ENCODE peak calls at places on chromosomes 16 and 17, in ten cellular contexts. D, V, U, K, B, Q, Y, E, H and Z are unnamed samples.

GRCh38 chr17:10772425-10773380 is 31.2 kb downstream of the TMEM238L start:
- DNase-seq in K (peak), Q (peak), H (no peak), U (no peak), V (peak), E (peak), D (peak), B (no peak), Y (no peak), Z (peak)

GRCh38 chr17:82636626-82637598 is 11.3 kb downstream of the WDR45B start:
- DNase-seq in B (no peak), K (no peak), U (no peak), Y (no peak), E (no peak), D (peak), H (no peak), Q (no peak), V (no peak), Z (no peak)

GRCh38 chr17:29709861-29710849 is 87.4 kb upstream of the CORO6 start:
- DNase-seq in Q (no peak), D (no peak), V (no peak), U (no peak), E (peak), K (no peak), Y (no peak), H (no peak), B (no peak), Z (no peak)

GRCh38 chr16:79528281-79528680 is 72.3 kb downstream of the MAF start:
- DNase-seq in D (no peak), Y (no peak), E (no peak), V (no peak), B (no peak), H (no peak), K (no peak), U (no peak), Q (no peak), Z (no peak)

GRCh38 chr17:17931159-17931558 is 41.0 kb downstream of the TOM1L2 start:
- DNase-seq in E (no peak), B (no peak), Q (no peak), Y (no peak), H (no peak), K (no peak), V (no peak), U (no peak), D (no peak), Z (no peak)

GRCh38 chr17:61411944-61412859 is 12.6 kb downstream of the TBX2 start:
- DNase-seq in V (peak), Y (peak), Q (peak), H (no peak), D (peak), E (peak), B (peak), U (peak), K (peak), Z (peak)

GRCh38 chr17:74528491-74529199 is 2.6 kb downstream of the CD300LB start:
- DNase-seq in B (no peak), V (no peak), Y (peak), H (no peak), K (peak), E (no peak), D (no peak), U (no peak), Q (no peak), Z (no peak)

GRCh38 chr17:17824119-17824779 is 12.5 kb downstream of the SREBF1 start:
- DNase-seq in D (no peak), V (no peak), H (no peak), U (no peak), E (no peak), Y (no peak), Q (peak), B (no peak), K (no peak), Z (no peak)

GRCh38 chr16:20833081-20833480 is 26.8 kb downstream of the REXO5 start:
- DNase-seq in U (no peak), H (no peak), E (no peak), K (no peak), V (no peak), D (no peak), Y (no peak), Q (no peak), B (no peak), Z (no peak)

GRCh38 chr16:23501291-23501690 is 9.0 kb downstream of the GGA2 start:
- DNase-seq in B (no peak), Y (no peak), Q (no peak), H (no peak), K (no peak), V (no peak), D (no peak), U (no peak), E (no peak), Z (no peak)

GRCh38 chr17:66491213-66491612 is 188.8 kb downstream of the PRKCA start:
- DNase-seq in U (no peak), B (no peak), Y (no peak), Q (no peak), V (no peak), H (no peak), D (no peak), K (no peak), E (no peak), Z (no peak)

GRCh38 chr16:69707920-69708683 is 18.3 kb downstream of the NQO1 start:
- DNase-seq in K (no peak), H (no peak), D (no peak), B (no peak), V (no peak), E (no peak), U (no peak), Y (no peak), Q (no peak), Z (no peak)

GRCh38 chr17:6507535-6507934 is 48.8 kb downstream of the PITPNM3 start:
- DNase-seq in U (no peak), V (no peak), Y (no peak), B (peak), K (peak), D (no peak), Q (no peak), H (no peak), E (peak), Z (no peak)

GRCh38 chr16:30585022-30585399 is 486 bp downstream of the ZNF785 start:
- DNase-seq in K (peak), U (no peak), D (no peak), Y (no peak), Q (peak), H (no peak), V (no peak), E (no peak), B (no peak), Z (no peak)

GRCh38 chr16:85062728-85063336 is 35.2 kb downstream of the KIAA0513 start:
- DNase-seq in K (no peak), Y (no peak), U (no peak), H (no peak), D (no peak), V (no peak), E (no peak), Q (no peak), B (no peak), Z (no peak)

GRCh38 chr16:74297296-74297665 is 667 bp downstream of the PSMD7 start:
- DNase-seq in U (no peak), Q (no peak), B (no peak), Y (peak), H (peak), E (peak), V (no peak), K (no peak), D (no peak), Z (peak)

GRCh38 chr17:47696717-47697642 is 3.0 kb downstream of the TBKBP1 start:
- DNase-seq in Q (no peak), E (no peak), V (peak), B (no peak), Y (no peak), U (no peak), D (no peak), K (peak), H (no peak), Z (no peak)

GRCh38 chr17:61415374-61416210 is 15.9 kb downstream of the TBX2 start:
- DNase-seq in Q (no peak), E (peak), H (no peak), B (no peak), K (peak), D (no peak), Y (no peak), U (no peak), V (no peak), Z (no peak)

GRCh38 chr16:75965504-75966374 is 239.4 kb upstream of the CPHXL start:
- DNase-seq in K (no peak), V (no peak), B (no peak), Y (no peak), H (no peak), U (no peak), Q (no peak), E (no peak), D (no peak), Z (no peak)

GRCh38 chr16:81061307-81061640 is 15.8 kb downstream of the C16orf46 start:
- DNase-seq in E (no peak), V (no peak), H (no peak), Q (no peak), U (no peak), K (no peak), Y (no peak), B (no peak), D (no peak), Z (no peak)

GRCh38 chr16:15507299-15507958 is 73.0 kb downstream of the BMERB1 start:
- DNase-seq in Q (no peak), D (no peak), V (no peak), B (no peak), Y (peak), E (peak), K (no peak), H (no peak), U (no peak), Z (no peak)

GRCh38 chr16:80931985-80932720 is 74.5 kb downstream of the CMC2 start:
- DNase-seq in U (no peak), Q (peak), V (peak), D (peak), Y (peak), E (peak), H (no peak), K (peak), B (peak), Z (peak)

GRCh38 chr17:65231662-65232335 is 94.6 kb downstream of the RGS9 start:
- DNase-seq in V (peak), B (no peak), H (no peak), Q (peak), U (no peak), K (no peak), E (peak), D (no peak), Y (peak), Z (peak)

GRCh38 chr17:5837055-5837491 is 233.1 kb upstream of the WSCD1 start:
- DNase-seq in E (peak), Q (no peak), B (no peak), K (no peak), V (no peak), D (no peak), H (no peak), Y (no peak), U (no peak), Z (no peak)

GRCh38 chr16:8569650-8570338 is 20.5 kb downstream of the TMEM114 start:
- DNase-seq in Q (no peak), U (no peak), V (no peak), H (no peak), Y (no peak), E (no peak), B (no peak), D (no peak), K (no peak), Z (peak)

GRCh38 chr16:65125322-65125721 is 3.5 kb upstream of the CDH11 start:
- DNase-seq in U (no peak), K (no peak), D (no peak), Q (no peak), B (no peak), V (no peak), Y (no peak), E (no peak), H (no peak), Z (no peak)

GRCh38 chr16:69595127-69596036 is 29.6 kb downstream of the NFAT5 start:
- DNase-seq in B (no peak), V (no peak), Y (no peak), H (no peak), K (no peak), E (peak), U (no peak), Q (no peak), D (no peak), Z (no peak)

GRCh38 chr16:26688699-26689098 is 378.0 kb upstream of the C16orf82 start:
- DNase-seq in U (no peak), Q (no peak), H (no peak), Y (no peak), V (no peak), E (no peak), D (no peak), K (no peak), B (no peak), Z (no peak)

GRCh38 chr17:50200447-50201225 is 795 bp downstream of the COL1A1 start:
- DNase-seq in B (peak), D (peak), U (peak), Q (peak), V (peak), H (peak), E (peak), K (peak), Y (peak), Z (peak)

GRCh38 chr16:12062343-12063003 is 85.9 kb downstream of the SNX29 start:
- DNase-seq in U (peak), Q (no peak), E (peak), D (no peak), H (peak), K (peak), V (no peak), Y (peak), B (peak), Z (no peak)

GRCh38 chr17:65198653-65199382 is 61.6 kb downstream of the RGS9 start:
- DNase-seq in U (no peak), D (no peak), Y (no peak), K (no peak), B (no peak), Q (no peak), E (peak), H (no peak), V (no peak), Z (peak)

GRCh38 chr16:29775742-29776408 is 2.2 kb upstream of the ZG16 start:
- DNase-seq in H (no peak), Y (no peak), Q (peak), D (no peak), K (no peak), V (no peak), U (no peak), E (peak), B (peak), Z (no peak)

GRCh38 chr17:38469875-38470274 is 41.6 kb downstream of the ARHGAP23 start:
- DNase-seq in E (peak), B (no peak), Y (no peak), K (no peak), U (no peak), V (no peak), H (no peak), Q (no peak), D (no peak), Z (no peak)

GRCh38 chr17:42676424-42677011 is at the start of gene PLEKHH3:
- DNase-seq in H (no peak), V (peak), D (no peak), E (no peak), B (no peak), Y (peak), K (no peak), U (no peak), Q (no peak), Z (no peak)

GRCh38 chr16:73427177-73427576 is 379.2 kb upstream of the ZFHX3 start:
- DNase-seq in E (no peak), B (no peak), H (no peak), K (no peak), U (no peak), V (no peak), Y (no peak), D (no peak), Q (no peak), Z (no peak)

GRCh38 chr17:61468263-61468907 is 16.2 kb downstream of the TBX4 start:
- DNase-seq in B (no peak), D (no peak), Y (no peak), Q (no peak), U (no peak), H (no peak), E (no peak), K (peak), V (peak), Z (no peak)

GRCh38 chr16:88639231-88640038 is 1.1 kb downstream of the IL17C start:
- DNase-seq in E (no peak), Y (no peak), K (no peak), V (peak), H (no peak), U (no peak), D (peak), Q (no peak), B (no peak), Z (peak)

GRCh38 chr17:17567114-17567513 is 24.4 kb downstream of the PEMT start:
- DNase-seq in H (no peak), Q (no peak), U (no peak), D (no peak), V (no peak), B (no peak), K (no peak), E (no peak), Y (no peak), Z (no peak)

GRCh38 chr17:16013943-16014407 is 14.4 kb downstream of the TTC19 start:
- DNase-seq in D (no peak), U (no peak), B (no peak), K (no peak), H (no peak), V (no peak), E (peak), Q (no peak), Y (no peak), Z (no peak)

GRCh38 chr17:38673714-38674012 is 1.1 kb downstream of the EPOP start:
- DNase-seq in Q (no peak), V (no peak), U (no peak), E (peak), B (peak), H (no peak), Y (no peak), K (no peak), D (peak), Z (peak)

GRCh38 chr16:87587636-87588035 is 14.7 kb upstream of the JPH3 start:
- DNase-seq in E (no peak), Q (no peak), D (no peak), H (no peak), V (no peak), U (no peak), B (no peak), K (no peak), Y (no peak), Z (no peak)
- TF ChIP-seq CTCF in E (no peak), Q (no peak), D (no peak), H (no peak), V (no peak), U (no peak), B (no peak), K (no peak), Y (no peak), Z (no peak)

GRCh38 chr16:46607529-46607928 is 13.7 kb downstream of the SHCBP1 start:
- DNase-seq in K (no peak), H (no peak), E (peak), U (no peak), D (no peak), B (no peak), Q (no peak), Y (no peak), V (no peak), Z (no peak)
- TF ChIP-seq CTCF in K (no peak), H (peak), E (peak), U (peak), D (peak), B (peak), Q (no peak), Y (peak), V (no peak), Z (no peak)

GRCh38 chr17:40112718-40113109 is 9.1 kb upstream of the MSL1 start:
- DNase-seq in U (no peak), V (no peak), H (no peak), D (no peak), E (no peak), Q (no peak), Y (peak), B (peak), K (peak), Z (no peak)

GRCh38 chr17:40113961-40114272 is 7.9 kb upstream of the MSL1 start:
- DNase-seq in V (no peak), D (no peak), E (peak), K (no peak), Q (no peak), B (no peak), U (no peak), Y (no peak), H (no peak), Z (no peak)

GRCh38 chr17:40113110-40113960 is 8.4 kb upstream of the MSL1 start:
- DNase-seq in V (peak), D (peak), U (peak), Q (peak), E (peak), Y (peak), B (peak), H (peak), K (peak), Z (peak)

GRCh38 chr17:40112191-40112590 is 9.6 kb upstream of the MSL1 start:
- DNase-seq in U (no peak), H (no peak), K (peak), B (no peak), Q (no peak), V (no peak), D (no peak), Y (no peak), E (no peak), Z (no peak)

GRCh38 chr17:40115101-40115436 is 6.7 kb upstream of the MSL1 start:
- DNase-seq in Y (no peak), B (no peak), V (no peak), U (no peak), E (no peak), D (no peak), Q (no peak), H (no peak), K (peak), Z (no peak)
- TF ChIP-seq CTCF in Y (no peak), B (no peak), V (no peak), U (no peak), E (no peak), D (no peak), Q (no peak), H (no peak), K (no peak), Z (no peak)

DNA sequence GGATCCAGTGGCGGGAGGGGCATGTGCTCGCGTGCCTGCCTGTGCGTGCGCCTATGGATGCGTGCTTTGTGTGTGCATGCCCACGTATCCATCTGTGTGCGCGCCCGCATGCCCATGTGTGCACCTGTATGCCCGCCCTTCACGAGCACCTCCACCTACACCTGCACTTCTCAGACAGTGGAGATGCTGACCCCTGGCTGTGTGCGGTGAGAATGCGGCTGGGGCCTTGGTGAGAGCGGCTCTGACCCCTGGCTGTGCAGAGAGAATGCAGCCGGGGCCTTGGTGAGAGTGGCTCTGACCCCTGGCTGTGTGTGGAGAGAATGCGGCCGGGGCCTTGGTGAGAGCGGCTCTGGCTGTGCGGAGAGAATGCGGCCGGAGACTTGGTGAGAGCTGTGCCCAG is 33.9 kb downstream of the AXIN1 start:
- DNase-seq in K (no peak), V (no peak), Y (no peak), U (no peak), B (no peak), H (no peak), E (no peak), D (no peak), Q (peak), Z (peak)
- TF ChIP-seq CTCF in K (no peak), V (no peak), Y (no peak), U (no peak), B (no peak), H (no peak), E (no peak), D (no peak), Q (peak), Z (peak)

DNA sequence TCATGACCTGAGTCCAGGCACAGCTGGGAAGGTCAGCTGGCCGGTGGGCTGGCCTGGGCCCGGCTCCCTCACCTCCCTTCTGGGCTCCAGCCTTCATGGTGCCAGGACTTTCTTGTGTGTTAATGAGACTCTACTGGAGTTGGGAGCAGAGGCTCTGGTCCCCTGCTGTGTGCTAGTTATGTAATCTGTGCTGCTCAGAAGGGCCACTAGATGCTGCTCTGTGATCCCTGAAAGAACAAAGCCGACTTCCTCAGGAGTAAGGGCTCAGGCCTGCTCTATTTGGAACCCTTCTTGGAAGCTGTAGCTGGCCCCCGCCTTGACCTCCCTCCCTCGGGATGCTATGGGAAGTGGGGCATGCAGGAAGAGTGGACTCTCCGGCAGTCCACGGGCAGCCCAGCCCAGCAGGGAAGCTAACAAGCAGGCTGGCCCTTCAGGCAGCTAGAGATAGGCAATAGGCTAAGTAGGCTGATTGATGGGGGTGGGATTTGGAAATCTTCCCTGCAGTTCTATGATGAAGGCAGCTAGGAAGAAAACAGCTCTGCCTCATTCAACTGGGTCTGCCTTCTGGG is 3.3 kb upstream of the CDK5R1 start:
- DNase-seq in Q (peak), K (peak), V (peak), B (peak), D (peak), Y (peak), E (peak), U (peak), H (no peak), Z (peak)
- TF ChIP-seq CTCF in Q (peak), K (peak), V (peak), B (peak), D (peak), Y (peak), E (peak), U (peak), H (peak), Z (peak)